ENCODE peak calls at places on chromosomes 16 and 17, in four cellular contexts. M, E, W and O are unnamed samples.

GRCh38 chr16:71883193-71883848 is 661 bp downstream of the ZNF821 start:
- DNase-seq in W (peak; percentile 26), E (peak; percentile 57), M (peak; percentile 49), O (peak; percentile 42)

GRCh38 chr16:66695935-66696668 is 441 bp downstream of the CMTM4 start:
- DNase-seq in W (no peak), E (no peak), M (peak; percentile 28), O (no peak)

GRCh38 chr17:42067371-42068180 is 17.2 kb upstream of the C17orf113 start:
- DNase-seq in E (peak; percentile 68), M (peak; percentile 63), W (peak; percentile 28), O (peak; percentile 34)

GRCh38 chr17:57986841-57987581 is 1.0 kb downstream of the VEZF1 start:
- DNase-seq in M (peak; percentile 45), W (peak; percentile 59), E (no peak), O (no peak)

GRCh38 chr16:25126820-25127232 is 15.3 kb downstream of the LCMT1 start:
- DNase-seq in E (peak; percentile 23), M (no peak), W (peak; percentile 94), O (no peak)

GRCh38 chr17:48841395-48841831 is 10.6 kb downstream of the CALCOCO2 start:
- DNase-seq in E (peak; percentile 37), M (peak; percentile 26), W (peak; percentile 32), O (no peak)

GRCh38 chr17:75848523-75849303 is 4.5 kb upstream of the UNC13D start:
- DNase-seq in W (peak; percentile 58), E (peak; percentile 63), M (peak; percentile 71), O (peak; percentile 30)

GRCh38 chr17:81004336-81005015 is 12.8 kb downstream of the CHMP6 start:
- DNase-seq in W (no peak), M (no peak), E (no peak), O (no peak)

GRCh38 chr17:47945529-47946508 is 4.4 kb downstream of the PNPO start:
- DNase-seq in E (no peak), M (no peak), W (no peak), O (no peak)